ENCODE peak calls at places on chromosomes 13 and 19, in seven cellular contexts. R is CD8-positive, alpha-beta T cell; B is mammary epithelial cell; A is Peyer's patch; P is PC-9; Y is heart right ventricle; G is ovary. U is an unnamed sample.

GRCh38 chr19:7549749-7550148 is 14.2 kb downstream of the PNPLA6 start:
- DNase-seq in P (no peak), R (no peak), Y (no peak), A (no peak), G (peak; percentile 15), B (no peak), U (no peak)

GRCh38 chr13:100808848-100809247 is 134.3 kb upstream of the TMTC4 start:
- DNase-seq in Y (no peak), A (no peak), R (no peak), B (no peak), G (no peak), P (no peak), U (peak; percentile 74)

GRCh38 chr19:39845172-39845571 is 1.0 kb downstream of the FBL start:
- DNase-seq in P (no peak), G (no peak), B (peak; percentile 3), A (no peak), R (no peak), Y (no peak), U (no peak)

GRCh38 chr19:51327066-51327985 is 14.6 kb downstream of the VSIG10L start:
- DNase-seq in G (no peak), B (peak; percentile 31), R (no peak), A (no peak), Y (no peak), P (no peak), U (peak; percentile 84)

GRCh38 chr13:101465877-101466276 is 13.4 kb downstream of the ITGBL1 start:
- DNase-seq in Y (no peak), R (no peak), B (peak; percentile 16), P (no peak), A (no peak), G (no peak), U (no peak)

GRCh38 chr13:114146173-114146572 is 13.8 kb upstream of the RASA3 start:
- DNase-seq in P (no peak), B (no peak), A (no peak), Y (no peak), G (no peak), R (no peak), U (no peak)

GRCh38 chr19:34109596-34109995 is 62.7 kb upstream of the LSM14A start:
- DNase-seq in B (no peak), A (no peak), R (no peak), P (no peak), G (no peak), Y (no peak), U (no peak)

GRCh38 chr19:15544970-15545369 is 36.6 kb downstream of the CYP4F22 start:
- DNase-seq in R (no peak), A (no peak), Y (no peak), P (no peak), B (no peak), G (no peak), U (no peak)

GRCh38 chr19:51810228-51810627 is 15.3 kb downstream of the FPR3 start:
- DNase-seq in R (no peak), A (no peak), Y (no peak), B (no peak), G (no peak), P (no peak), U (no peak)

GRCh38 chr19:19738564-19738963 is 5.7 kb upstream of the ZNF14 start:
- DNase-seq in G (no peak), R (no peak), B (no peak), P (no peak), A (no peak), Y (no peak), U (no peak)

GRCh38 chr19:6055013-6055795 is 55.1 kb downstream of the RFX2 start:
- DNase-seq in P (no peak), A (no peak), Y (no peak), R (no peak), G (no peak), B (no peak), U (no peak)

GRCh38 chr19:2602391-2603181 is 99.9 kb downstream of the GNG7 start:
- DNase-seq in R (no peak), Y (peak; percentile 78), B (peak; percentile 46), A (no peak), G (peak; percentile 84), P (peak; percentile 59), U (peak; percentile 80)

GRCh38 chr19:28705008-28705407 is 507.9 kb downstream of the UQCRFS1 start:
- DNase-seq in A (no peak), R (no peak), B (peak; percentile 83), Y (no peak), G (no peak), P (no peak), U (peak; percentile 48)

GRCh38 chr19:14072535-14073231 is at the start of gene MISP3:
- DNase-seq in G (no peak), Y (no peak), A (no peak), B (peak; percentile 42), R (no peak), P (peak; percentile 81), U (peak; percentile 70)

GRCh38 chr13:53490732-53491131 is 462.1 kb downstream of the OLFM4 start:
- DNase-seq in G (no peak), A (no peak), B (no peak), P (no peak), R (no peak), Y (no peak), U (no peak)

GRCh38 chr13:68850160-68850559 is 1257.5 kb upstream of the ATXN8OS start:
- DNase-seq in R (no peak), B (no peak), A (no peak), G (no peak), P (no peak), Y (no peak), U (no peak)

GRCh38 chr13:76976488-76976887 is 15.4 kb upstream of the CLN5 start:
- DNase-seq in Y (no peak), A (no peak), R (no peak), G (no peak), P (peak; percentile 28), B (peak; percentile 89), U (no peak)

GRCh38 chr13:106143392-106143791 is 392.1 kb downstream of the EFNB2 start:
- DNase-seq in P (no peak), G (no peak), A (no peak), Y (no peak), B (no peak), R (no peak), U (no peak)

GRCh38 chr19:45098521-45099464 is 5.8 kb downstream of the PPP1R37 start:
- DNase-seq in R (no peak), P (no peak), B (no peak), A (no peak), Y (peak; percentile 44), G (peak; percentile 45), U (no peak)

GRCh38 chr19:14116918-14117578 is 514 bp downstream of the PRKACA start:
- DNase-seq in P (no peak), B (no peak), R (no peak), A (no peak), G (peak; percentile 55), Y (peak; percentile 30), U (no peak)

DNA sequence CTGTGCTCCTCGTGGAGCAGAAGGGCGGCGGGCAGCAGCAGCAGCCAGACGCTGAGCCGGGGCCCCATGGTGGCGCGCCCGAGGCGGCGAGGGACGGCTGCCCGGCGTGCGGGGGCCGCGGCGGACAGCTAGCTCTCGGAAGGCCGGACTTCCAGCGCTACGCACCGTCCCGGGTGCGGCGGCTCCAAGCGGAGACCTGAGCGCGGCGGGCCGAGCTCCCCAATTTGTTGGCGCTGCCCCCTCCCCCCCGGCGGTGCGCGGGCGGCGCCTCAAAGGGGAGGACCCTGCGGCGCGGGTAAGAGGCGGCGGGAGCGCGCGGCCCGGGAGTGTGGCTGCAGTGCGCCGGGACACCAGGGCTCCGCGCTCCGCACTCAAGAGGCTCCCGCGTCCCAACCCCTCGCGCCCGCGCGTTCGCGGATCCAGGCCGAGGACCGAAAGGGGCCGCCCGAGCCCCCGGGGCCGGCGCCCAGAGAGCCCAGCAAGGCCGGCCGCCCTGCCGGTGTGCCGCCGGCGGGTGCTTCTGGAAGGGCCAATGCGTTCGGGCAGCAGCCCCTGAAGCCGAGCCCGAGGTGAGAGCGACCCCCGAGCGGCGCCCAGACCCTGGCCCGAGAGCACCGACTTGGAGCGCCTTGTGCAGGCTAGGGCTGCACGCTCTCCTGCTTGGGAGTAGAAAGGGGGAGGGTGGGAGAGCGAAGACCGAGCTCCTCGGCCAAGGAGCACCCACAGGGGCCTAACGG is at the start of the genes COL4A1 and COL4A2:
- DNase-seq in G (peak; percentile 83), B (peak; percentile 75), R (no peak), P (no peak), A (no peak), Y (peak; percentile 81), U (peak; percentile 91)
- H3K4me1 ChIP-seq in G (peaks cover 27% of the 10 kb centered on the region), B (peaks cover 54% of the 10 kb centered on the region), R (no peaks in the 10 kb centered on the region), P (peaks cover 30% of the 10 kb centered on the region), A (no peaks in the 10 kb centered on the region), Y (peaks cover 64% of the 10 kb centered on the region), U (peaks cover 25% of the 10 kb centered on the region)

DNA sequence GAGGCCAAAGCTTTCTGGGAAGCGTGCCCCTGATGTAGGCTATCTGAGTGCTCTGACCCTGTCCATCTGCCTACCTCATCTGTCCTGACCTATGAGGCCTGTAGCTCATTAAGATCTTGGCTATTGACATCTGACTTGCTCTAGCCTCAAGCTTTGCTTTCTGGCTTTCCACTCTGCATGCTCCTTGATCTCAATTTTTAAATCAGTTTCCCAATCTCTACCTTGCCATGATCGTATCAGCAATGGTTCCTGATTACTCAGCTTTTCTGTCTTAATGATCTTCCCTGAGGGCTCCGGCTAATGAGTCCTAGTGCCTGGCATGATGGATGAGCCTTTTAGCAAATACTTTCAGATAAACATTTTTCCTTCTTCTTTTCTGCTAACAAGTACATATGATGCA is 262.0 kb downstream of the NDFIP2 start:
- DNase-seq in A (no peak), R (no peak), B (no peak), Y (no peak), G (no peak), P (no peak), U (no peak)
- H3K4me3 ChIP-seq in A (no peak overlapping the region), R (no peak overlapping the region), B (no peak overlapping the region), Y (no peak overlapping the region), G (no peak overlapping the region), P (no peak overlapping the region), U (no peak overlapping the region)

DNA sequence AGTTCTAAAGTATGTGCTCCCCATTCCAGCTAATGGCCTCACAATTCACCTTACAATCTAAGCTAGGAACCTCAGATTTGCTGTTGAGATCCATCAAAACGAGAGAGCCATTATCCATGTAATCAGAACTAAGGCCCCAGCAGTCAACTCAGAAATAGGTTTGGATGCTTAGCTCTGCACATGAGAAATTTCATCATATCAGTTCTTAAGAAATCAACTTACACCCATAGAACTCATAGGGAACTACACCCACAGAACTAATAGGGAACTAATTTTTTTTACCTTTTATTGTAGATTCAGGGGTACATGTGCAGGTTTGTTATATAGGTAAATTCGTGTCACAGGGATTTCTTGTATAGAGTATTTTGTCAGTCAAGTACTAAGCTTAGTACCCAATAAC is 28.7 kb downstream of the CYSLTR2 start:
- DNase-seq in R (no peak), G (no peak), P (no peak), Y (no peak), B (no peak), A (no peak), U (no peak)
- H3K4me1 ChIP-seq in R (no peaks in the 10 kb centered on the region), G (no peaks in the 10 kb centered on the region), P (no peaks in the 10 kb centered on the region), Y (peaks cover 35% of the 10 kb centered on the region), B (no peaks in the 10 kb centered on the region), A (no peaks in the 10 kb centered on the region), U (no peaks in the 10 kb centered on the region)

GRCh38 chr19:41175825-41176734 is 16.9 kb upstream of the CYP2S1 start:
- DNase-seq in A (peak; percentile 34), R (peak; percentile 42), P (peak; percentile 90), G (peak; percentile 38), Y (no peak), B (peak; percentile 71), U (peak; percentile 67)
- H3K4me3 ChIP-seq in A (no peak overlapping the region), R (no peak overlapping the region), P (peak overlapping the region; percentile 35), G (no peak overlapping the region), Y (no peak overlapping the region), B (no peak overlapping the region), U (no peak overlapping the region)

GRCh38 chr13:93201992-93202558 is 24.5 kb upstream of the GPC6 start:
- DNase-seq in Y (no peak), G (no peak), R (no peak), A (no peak), B (no peak), P (no peak), U (no peak)
- H3K4me1 ChIP-seq in Y (no peaks in the 10 kb centered on the region), G (no peaks in the 10 kb centered on the region), R (no peaks in the 10 kb centered on the region), A (no peaks in the 10 kb centered on the region), B (no peaks in the 10 kb centered on the region), P (no peaks in the 10 kb centered on the region), U (no peaks in the 10 kb centered on the region)

U was measured in neural progenitor cell.